ENCODE peak calls at places on chromosomes 13 and 19, in five cellular contexts. J is ELF-1; K is frontal cortex; F is activated naive CD8-positive, alpha-beta T cell treated with anti-CD3 and anti-CD28 coated beads for 36 hours; I is RPMI8226. X is an unnamed sample.

GRCh38 chr19:54297759-54298305 is 15.1 kb downstream of the LILRA5 start:
- DNase-seq in K (no peak), F (no peak), J (no peak), I (peak), X (no peak)

GRCh38 chr13:99867535-99868271 is 103.9 kb downstream of the ZIC5 start:
- DNase-seq in J (no peak), K (no peak), F (no peak), I (no peak), X (no peak)

GRCh38 chr19:10634881-10635463 is 9.6 kb downstream of the SLC44A2 start:
- DNase-seq in J (no peak), F (no peak), K (no peak), I (no peak), X (no peak)

GRCh38 chr13:112067871-112068305 is 939 bp downstream of the SOX1 start:
- DNase-seq in J (no peak), I (no peak), F (no peak), K (peak), X (peak)

GRCh38 chr19:19230505-19230904 is 18.7 kb downstream of the NCAN start:
- DNase-seq in I (no peak), J (no peak), F (no peak), K (no peak), X (no peak)

GRCh38 chr13:50594276-50594970 is 249.1 kb downstream of the DLEU7 start:
- DNase-seq in F (peak), J (peak), I (peak), K (no peak), X (no peak)

GRCh38 chr19:38719761-38720558 is 24.3 kb downstream of the CAPN12 start:
- DNase-seq in K (no peak), J (no peak), F (no peak), I (no peak), X (no peak)

GRCh38 chr13:47289578-47289977 is 392.7 kb upstream of the HTR2A start:
- DNase-seq in F (no peak), J (no peak), K (no peak), I (no peak), X (no peak)